ENCODE peak calls at places on chromosomes 16 and 17, in six cellular contexts. One of them, this sample, is unnamed.

GRCh38 chr17:40366076-40366860 is 1.7 kb upstream of the GJD3 start:
- DNase-seq in psoas muscle: no peak
- DNase-seq in Peyer's patch: no peak
- DNase-seq in OCI-LY7: no peak
- DNase-seq in WTC11: no peak
- DNase-seq in BJ: no peak
- DNase-seq in this sample: no peak

GRCh38 chr17:80845863-80846671 is 145.6 kb upstream of the CHMP6 start:
- DNase-seq in psoas muscle: peak; percentile 77
- DNase-seq in Peyer's patch: peak; percentile 55
- DNase-seq in OCI-LY7: peak; percentile 91
- DNase-seq in WTC11: no peak
- DNase-seq in BJ: no peak
- DNase-seq in this sample: no peak

GRCh38 chr17:35023538-35023937 is 40.0 kb downstream of the RFFL start:
- DNase-seq in psoas muscle: no peak
- DNase-seq in Peyer's patch: no peak
- DNase-seq in OCI-LY7: no peak
- DNase-seq in WTC11: no peak
- DNase-seq in BJ: no peak
- DNase-seq in this sample: no peak

GRCh38 chr17:72383053-72383847 is 262.4 kb downstream of the SOX9 start:
- DNase-seq in psoas muscle: no peak
- DNase-seq in Peyer's patch: no peak
- DNase-seq in OCI-LY7: no peak
- DNase-seq in WTC11: peak; percentile 57
- DNase-seq in BJ: no peak
- DNase-seq in this sample: peak; percentile 42

GRCh38 chr17:8220783-8221662 is 10.6 kb upstream of the AURKB start:
- DNase-seq in psoas muscle: peak; percentile 81
- DNase-seq in Peyer's patch: peak; percentile 95
- DNase-seq in OCI-LY7: peak; percentile 84
- DNase-seq in WTC11: peak; percentile 96
- DNase-seq in BJ: peak; percentile 81
- DNase-seq in this sample: peak; percentile 88

GRCh38 chr16:76164970-76165558 is 112.1 kb upstream of the CNTNAP4 start:
- DNase-seq in psoas muscle: no peak
- DNase-seq in Peyer's patch: no peak
- DNase-seq in OCI-LY7: no peak
- DNase-seq in WTC11: no peak
- DNase-seq in BJ: no peak
- DNase-seq in this sample: no peak

GRCh38 chr17:61735807-61736206 is 127.5 kb downstream of the BRIP1 start:
- DNase-seq in psoas muscle: no peak
- DNase-seq in Peyer's patch: no peak
- DNase-seq in OCI-LY7: no peak
- DNase-seq in WTC11: no peak
- DNase-seq in BJ: no peak
- DNase-seq in this sample: no peak

GRCh38 chr17:81550830-81551457 is 1.2 kb downstream of the FAAP100 start:
- DNase-seq in psoas muscle: no peak
- DNase-seq in Peyer's patch: no peak
- DNase-seq in OCI-LY7: no peak
- DNase-seq in WTC11: no peak
- DNase-seq in BJ: no peak
- DNase-seq in this sample: no peak

GRCh38 chr16:1290032-1290431 is 19.4 kb upstream of the UBE2I start:
- DNase-seq in psoas muscle: no peak
- DNase-seq in Peyer's patch: no peak
- DNase-seq in OCI-LY7: no peak
- DNase-seq in WTC11: no peak
- DNase-seq in BJ: no peak
- DNase-seq in this sample: peak; percentile 67

GRCh38 chr16:89858973-89859808 is 14.2 kb upstream of the TCF25 start:
- DNase-seq in psoas muscle: no peak
- DNase-seq in Peyer's patch: no peak
- DNase-seq in OCI-LY7: no peak
- DNase-seq in WTC11: no peak
- DNase-seq in BJ: no peak
- DNase-seq in this sample: peak; percentile 11

GRCh38 chr16:57383276-57384247 is 11.3 kb downstream of the CX3CL1 start:
- DNase-seq in psoas muscle: peak; percentile 23
- DNase-seq in Peyer's patch: no peak
- DNase-seq in OCI-LY7: no peak
- DNase-seq in WTC11: no peak
- DNase-seq in BJ: no peak
- DNase-seq in this sample: no peak

GRCh38 chr17:40535924-40536717 is 29.2 kb downstream of the CCR7 start:
- DNase-seq in psoas muscle: peak; percentile 59
- DNase-seq in Peyer's patch: no peak
- DNase-seq in OCI-LY7: no peak
- DNase-seq in WTC11: no peak
- DNase-seq in BJ: no peak
- DNase-seq in this sample: no peak

GRCh38 chr16:74608944-74609343 is 2.0 kb upstream of the GLG1 start:
- DNase-seq in psoas muscle: no peak
- DNase-seq in Peyer's patch: no peak
- DNase-seq in OCI-LY7: no peak
- DNase-seq in WTC11: no peak
- DNase-seq in BJ: no peak
- DNase-seq in this sample: no peak

GRCh38 chr16:10039220-10040096 is 142.8 kb downstream of the GRIN2A start:
- DNase-seq in psoas muscle: no peak
- DNase-seq in Peyer's patch: no peak
- DNase-seq in OCI-LY7: no peak
- DNase-seq in WTC11: peak; percentile 63
- DNase-seq in BJ: no peak
- DNase-seq in this sample: peak; percentile 63

GRCh38 chr16:3842994-3843393 is 37.5 kb downstream of the CREBBP start:
- DNase-seq in psoas muscle: peak; percentile 44
- DNase-seq in Peyer's patch: no peak
- DNase-seq in OCI-LY7: no peak
- DNase-seq in WTC11: no peak
- DNase-seq in BJ: no peak
- DNase-seq in this sample: no peak

GRCh38 chr17:41421116-41421515 is 3.3 kb downstream of the KRT37 start:
- DNase-seq in psoas muscle: no peak
- DNase-seq in Peyer's patch: no peak
- DNase-seq in OCI-LY7: no peak
- DNase-seq in WTC11: no peak
- DNase-seq in BJ: peak; percentile 64
- DNase-seq in this sample: no peak

GRCh38 chr16:50371936-50372595 is 3.3 kb upstream of the BRD7 start:
- DNase-seq in psoas muscle: no peak
- DNase-seq in Peyer's patch: no peak
- DNase-seq in OCI-LY7: no peak
- DNase-seq in WTC11: peak; percentile 57
- DNase-seq in BJ: no peak
- DNase-seq in this sample: peak; percentile 46

GRCh38 chr17:27746881-27747280 is 53.4 kb downstream of the NOS2 start:
- DNase-seq in psoas muscle: no peak
- DNase-seq in Peyer's patch: no peak
- DNase-seq in OCI-LY7: no peak
- DNase-seq in WTC11: no peak
- DNase-seq in BJ: no peak
- DNase-seq in this sample: no peak

GRCh38 chr17:82815790-82816305 is 24.0 kb downstream of the ZNF750 start:
- DNase-seq in psoas muscle: no peak
- DNase-seq in Peyer's patch: no peak
- DNase-seq in OCI-LY7: no peak
- DNase-seq in WTC11: no peak
- DNase-seq in BJ: no peak
- DNase-seq in this sample: no peak

GRCh38 chr17:78364436-78365281 is 4.8 kb upstream of the SOCS3 start:
- DNase-seq in psoas muscle: no peak
- DNase-seq in Peyer's patch: no peak
- DNase-seq in OCI-LY7: no peak
- DNase-seq in WTC11: no peak
- DNase-seq in BJ: no peak
- DNase-seq in this sample: no peak

GRCh38 chr17:14149751-14150150 is 80.4 kb downstream of the COX10 start:
- DNase-seq in psoas muscle: no peak
- DNase-seq in Peyer's patch: no peak
- DNase-seq in OCI-LY7: no peak
- DNase-seq in WTC11: no peak
- DNase-seq in BJ: no peak
- DNase-seq in this sample: no peak

GRCh38 chr17:36731091-36731490 is 129.7 kb downstream of the MRM1 start:
- DNase-seq in psoas muscle: no peak
- DNase-seq in Peyer's patch: no peak
- DNase-seq in OCI-LY7: no peak
- DNase-seq in WTC11: no peak
- DNase-seq in BJ: no peak
- DNase-seq in this sample: no peak

GRCh38 chr16:12217341-12217740 is 240.8 kb downstream of the SNX29 start:
- DNase-seq in psoas muscle: no peak
- DNase-seq in Peyer's patch: no peak
- DNase-seq in OCI-LY7: no peak
- DNase-seq in WTC11: no peak
- DNase-seq in BJ: no peak
- DNase-seq in this sample: no peak
- TF ChIP-seq CTCF in psoas muscle: no peak
- TF ChIP-seq CTCF in Peyer's patch: no peak
- TF ChIP-seq CTCF in OCI-LY7: no peak
- TF ChIP-seq CTCF in WTC11: no peak
- TF ChIP-seq CTCF in BJ: no peak
- TF ChIP-seq CTCF in this sample: no peak

DNA sequence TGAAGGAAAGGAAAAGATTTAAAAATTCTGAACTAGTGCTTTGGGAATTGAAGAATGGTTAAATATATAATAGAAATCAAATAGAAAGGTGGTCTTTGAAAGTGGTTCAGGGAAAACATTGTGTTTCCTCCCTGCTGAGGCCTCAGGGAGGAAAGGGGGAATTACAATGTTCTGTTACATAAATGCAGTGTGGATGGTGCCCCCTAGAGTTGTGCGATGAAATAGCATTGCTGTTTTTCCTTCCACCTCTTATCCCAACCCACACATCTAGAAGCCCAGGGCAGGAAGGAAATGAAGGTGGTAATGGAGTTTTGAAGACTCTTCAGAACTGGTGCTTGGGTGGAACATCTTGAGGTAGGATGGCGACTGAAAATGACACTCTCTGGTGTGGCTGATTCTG is 6.4 kb upstream of the TOX3 start:
- DNase-seq in psoas muscle: no peak
- DNase-seq in Peyer's patch: no peak
- DNase-seq in OCI-LY7: no peak
- DNase-seq in WTC11: peak; percentile 17
- DNase-seq in BJ: no peak
- DNase-seq in this sample: no peak
- TF ChIP-seq CTCF in psoas muscle: no peak
- TF ChIP-seq CTCF in Peyer's patch: no peak
- TF ChIP-seq CTCF in OCI-LY7: peak; percentile 53
- TF ChIP-seq CTCF in WTC11: peak; percentile 52
- TF ChIP-seq CTCF in BJ: no peak
- TF ChIP-seq CTCF in this sample: peak; percentile 55

GRCh38 chr17:48021964-48022363 is 15.6 kb downstream of the COPZ2 start:
- DNase-seq in psoas muscle: no peak
- DNase-seq in Peyer's patch: no peak
- DNase-seq in OCI-LY7: no peak
- DNase-seq in WTC11: no peak
- DNase-seq in BJ: no peak
- DNase-seq in this sample: no peak

GRCh38 chr17:48024149-48025039 is 13.2 kb downstream of the COPZ2 start:
- DNase-seq in psoas muscle: peak; percentile 54
- DNase-seq in Peyer's patch: peak; percentile 71
- DNase-seq in OCI-LY7: no peak
- DNase-seq in WTC11: peak; percentile 52
- DNase-seq in BJ: no peak
- DNase-seq in this sample: peak; percentile 44

GRCh38 chr17:48025040-48025903 is 12.3 kb downstream of the COPZ2 start:
- DNase-seq in psoas muscle: peak; percentile 97
- DNase-seq in Peyer's patch: peak; percentile 99
- DNase-seq in OCI-LY7: peak; percentile 97
- DNase-seq in WTC11: peak; percentile 98
- DNase-seq in BJ: peak; percentile 84
- DNase-seq in this sample: peak; percentile 97

GRCh38 chr17:48022906-48023305 is 14.7 kb downstream of the COPZ2 start:
- DNase-seq in psoas muscle: no peak
- DNase-seq in Peyer's patch: no peak
- DNase-seq in OCI-LY7: no peak
- DNase-seq in WTC11: no peak
- DNase-seq in BJ: no peak
- DNase-seq in this sample: no peak

DNA sequence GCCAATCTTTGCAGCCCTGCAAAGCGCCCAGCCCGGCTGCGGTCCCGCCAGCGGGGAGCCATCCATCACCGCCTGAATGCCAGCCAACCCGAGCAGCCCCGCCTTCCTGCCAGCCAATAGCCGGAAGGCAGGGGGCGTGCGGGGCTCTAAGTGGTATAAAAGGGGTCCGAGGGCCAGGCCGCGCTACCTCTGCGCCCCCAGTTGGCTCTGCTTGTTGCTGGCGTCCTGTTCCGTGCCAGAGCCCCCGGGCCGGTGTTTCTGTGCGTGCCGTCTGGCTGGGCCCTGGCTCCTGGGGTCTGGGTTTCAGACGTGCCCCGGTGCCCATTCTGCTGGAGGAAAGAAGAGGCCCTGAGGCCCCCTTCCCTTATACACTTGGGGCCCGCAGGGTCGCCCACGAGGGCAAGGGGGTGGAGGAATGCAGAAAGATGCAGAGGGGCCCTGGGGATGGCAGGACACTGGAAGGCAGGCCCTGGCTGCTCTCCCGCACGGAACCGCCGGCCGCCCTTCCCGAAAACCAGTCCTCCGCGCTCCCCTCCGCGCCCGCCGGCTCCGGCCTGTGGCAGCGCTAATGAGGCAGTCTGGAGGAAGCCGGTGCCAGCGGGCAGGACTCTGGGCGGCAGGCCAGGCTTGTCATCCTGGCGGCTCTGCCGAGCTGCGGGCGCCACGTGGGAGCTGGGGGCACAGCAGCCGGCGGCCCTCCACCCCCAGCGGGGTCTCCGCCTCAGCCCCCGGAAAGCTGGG is 14.0 kb downstream of the COPZ2 start:
- DNase-seq in psoas muscle: peak; percentile 89
- DNase-seq in Peyer's patch: peak; percentile 81
- DNase-seq in OCI-LY7: peak; percentile 71
- DNase-seq in WTC11: peak; percentile 93
- DNase-seq in BJ: no peak
- DNase-seq in this sample: peak; percentile 66
- TF ChIP-seq CTCF in psoas muscle: peak; percentile 45
- TF ChIP-seq CTCF in Peyer's patch: peak; percentile 26
- TF ChIP-seq CTCF in OCI-LY7: no peak
- TF ChIP-seq CTCF in WTC11: no peak
- TF ChIP-seq CTCF in BJ: peak; percentile 40
- TF ChIP-seq CTCF in this sample: peak; percentile 24

DNA sequence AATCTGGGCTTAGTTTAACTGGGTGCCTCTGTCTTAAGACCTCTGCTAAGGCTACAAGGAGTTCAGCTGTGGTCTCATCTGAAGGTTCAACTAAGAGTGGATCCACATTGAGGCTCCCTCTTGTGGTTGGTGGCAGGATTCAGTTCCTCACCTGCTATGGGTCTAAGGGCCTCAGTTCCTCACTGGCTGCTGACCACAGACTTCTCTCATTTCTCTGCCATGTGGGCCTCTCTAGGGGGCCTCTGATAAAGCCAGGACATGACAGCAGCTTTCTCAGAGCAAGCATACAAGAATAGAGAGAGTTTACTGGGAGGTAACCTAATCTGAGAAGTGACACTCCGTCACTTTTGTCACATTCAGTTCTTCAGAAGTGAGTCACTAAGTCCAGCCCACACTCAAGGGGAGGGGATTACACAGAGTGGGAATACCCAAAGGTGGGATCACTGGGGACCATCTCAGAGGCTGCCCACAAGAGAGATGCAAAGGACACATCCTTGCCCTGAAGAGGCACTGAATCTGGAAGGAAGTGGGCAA is 19.2 kb upstream of the ABAT start:
- DNase-seq in psoas muscle: no peak
- DNase-seq in Peyer's patch: peak; percentile 74
- DNase-seq in OCI-LY7: peak; percentile 56
- DNase-seq in WTC11: peak; percentile 57
- DNase-seq in BJ: no peak
- DNase-seq in this sample: peak; percentile 49
- TF ChIP-seq CTCF in psoas muscle: no peak
- TF ChIP-seq CTCF in Peyer's patch: peak; percentile 39
- TF ChIP-seq CTCF in OCI-LY7: peak; percentile 73
- TF ChIP-seq CTCF in WTC11: peak; percentile 46
- TF ChIP-seq CTCF in BJ: peak; percentile 58
- TF ChIP-seq CTCF in this sample: peak; percentile 58

This sample was measured in glutamatergic neuron.